ENCODE peak calls at places on chromosomes 13 and 19, in five cellular contexts. J is mesendoderm, T is IMR-90, B is lung, Q is endodermal cell. O is an unnamed sample.

GRCh38 chr13:45875951-45876350 is 24.4 kb upstream of the SIAH3 start:
- DNase-seq in J (peak; percentile 44), T (no peak), B (no peak), Q (no peak), O (no peak)

GRCh38 chr13:111051656-111052232 is 63.4 kb upstream of the ARHGEF7 start:
- DNase-seq in J (no peak), T (no peak), B (peak; percentile 9), Q (no peak), O (no peak)

GRCh38 chr13:31209172-31209818 is 9.5 kb downstream of the B3GLCT start:
- DNase-seq in J (peak; percentile 77), T (peak; percentile 36), B (no peak), Q (peak; percentile 73), O (peak; percentile 35)

GRCh38 chr19:14418743-14419037 is 451 bp downstream of the DDX39A start:
- DNase-seq in J (no peak), T (no peak), B (no peak), Q (no peak), O (no peak)

GRCh38 chr13:104586010-104586746 is 1520.0 kb upstream of the SLC10A2 start:
- DNase-seq in J (no peak), T (peak; percentile 87), B (no peak), Q (no peak), O (no peak)

GRCh38 chr19:28883241-28883693 is 329.7 kb downstream of the UQCRFS1 start:
- DNase-seq in J (peak; percentile 11), T (peak; percentile 41), B (no peak), Q (peak; percentile 65), O (no peak)

GRCh38 chr13:64041296-64041695 is 2625.6 kb upstream of the PCDH20 start:
- DNase-seq in J (no peak), T (no peak), B (no peak), Q (no peak), O (no peak)

GRCh38 chr13:22861958-22862466 is 318.8 kb upstream of the SGCG start:
- DNase-seq in J (no peak), T (no peak), B (no peak), Q (no peak), O (no peak)

GRCh38 chr19:58560007-58560887 is 1.8 kb upstream of the UBE2M start:
- DNase-seq in J (no peak), T (no peak), B (no peak), Q (no peak), O (no peak)

GRCh38 chr19:16244091-16244490 is 46.4 kb downstream of the AP1M1 start:
- DNase-seq in J (no peak), T (peak; percentile 80), B (no peak), Q (no peak), O (no peak)

GRCh38 chr13:40016953-40017660 is 361.6 kb downstream of the COG6 start:
- DNase-seq in J (no peak), T (no peak), B (no peak), Q (no peak), O (no peak)

GRCh38 chr19:5537870-5538269 is 29.9 kb downstream of the TINCR start:
- DNase-seq in J (no peak), T (no peak), B (no peak), Q (no peak), O (no peak)

GRCh38 chr13:30802501-30802900 is 67.2 kb downstream of the ALOX5AP start:
- DNase-seq in J (no peak), T (no peak), B (no peak), Q (no peak), O (no peak)

GRCh38 chr19:7373862-7374261 is 25.1 kb downstream of the ARHGEF18 start:
- DNase-seq in J (peak; percentile 58), T (no peak), B (no peak), Q (no peak), O (no peak)

GRCh38 chr13:49436890-49437289 is 7.0 kb downstream of the CAB39L start:
- DNase-seq in J (no peak), T (peak; percentile 73), B (no peak), Q (no peak), O (no peak)

GRCh38 chr13:31328549-31329229 is 128.9 kb downstream of the B3GLCT start:
- DNase-seq in J (peak; percentile 45), T (peak; percentile 14), B (no peak), Q (no peak), O (no peak)

GRCh38 chr19:30204721-30205120 is 167.5 kb upstream of the ZNF536 start:
- DNase-seq in J (no peak), T (no peak), B (no peak), Q (peak; percentile 18), O (no peak)

GRCh38 chr13:26946675-26947342 is 186.2 kb upstream of the GPR12 start:
- DNase-seq in J (peak; percentile 69), T (peak; percentile 73), B (no peak), Q (no peak), O (no peak)

GRCh38 chr13:73894995-73895571 is 239.1 kb downstream of the KLF12 start:
- DNase-seq in J (no peak), T (no peak), B (no peak), Q (no peak), O (no peak)

GRCh38 chr13:73893833-73894232 is 240.4 kb downstream of the KLF12 start:
- DNase-seq in J (peak; percentile 29), T (no peak), B (no peak), Q (no peak), O (no peak)

GRCh38 chr13:73891805-73892204 is 242.4 kb downstream of the KLF12 start:
- DNase-seq in J (no peak), T (no peak), B (no peak), Q (no peak), O (no peak)
- H3K27ac ChIP-seq in J (no peak overlapping the region), T (no peak overlapping the region), B (no peak overlapping the region), Q (no peak overlapping the region), O (no peak overlapping the region)

GRCh38 chr19:19448238-19448544 is 42.7 kb downstream of the GATAD2A start:
- DNase-seq in J (no peak), T (no peak), B (no peak), Q (no peak), O (no peak)

GRCh38 chr19:19453129-19453461 is 47.6 kb downstream of the GATAD2A start:
- DNase-seq in J (no peak), T (no peak), B (no peak), Q (no peak), O (no peak)

GRCh38 chr19:19447536-19448237 is 42.2 kb downstream of the GATAD2A start:
- DNase-seq in J (no peak), T (peak; percentile 28), B (no peak), Q (no peak), O (no peak)

GRCh38 chr19:19452241-19453128 is 47.0 kb downstream of the GATAD2A start:
- DNase-seq in J (no peak), T (no peak), B (no peak), Q (no peak), O (no peak)

GRCh38 chr19:19451429-19452240 is 46.2 kb downstream of the GATAD2A start:
- DNase-seq in J (no peak), T (no peak), B (peak; percentile 44), Q (no peak), O (no peak)
- H3K27ac ChIP-seq in J (no peak overlapping the region), T (no peak overlapping the region), B (peak overlapping the region; percentile 52), Q (no peak overlapping the region), O (no peak overlapping the region)

GRCh38 chr19:48421548-48421947 is 24.2 kb upstream of the GRWD1 start:
- DNase-seq in J (no peak), T (no peak), B (no peak), Q (no peak), O (no peak)

GRCh38 chr19:48419158-48419920 is 25.9 kb downstream of the GRIN2D start:
- DNase-seq in J (peak; percentile 88), T (peak; percentile 42), B (no peak), Q (peak; percentile 90), O (peak; percentile 65)

GRCh38 chr19:48424694-48425219 is 21.0 kb upstream of the GRWD1 start:
- DNase-seq in J (peak; percentile 86), T (peak; percentile 72), B (no peak), Q (peak; percentile 80), O (no peak)
- H3K27ac ChIP-seq in J (peak overlapping the region; percentile 71), T (peak overlapping the region; percentile 98), B (peak overlapping the region; percentile 6), Q (peak overlapping the region; percentile 44), O (no peak overlapping the region)

GRCh38 chr19:40423227-40423566 is 2.6 kb downstream of the SERTAD1 start:
- DNase-seq in J (no peak), T (no peak), B (no peak), Q (peak; percentile 53), O (no peak)
- H3K27ac ChIP-seq in J (no peak overlapping the region), T (no peak overlapping the region), B (peak overlapping the region; percentile 50), Q (no peak overlapping the region), O (no peak overlapping the region)

GRCh38 chr19:55078996-55079395 is 3.3 kb downstream of the EPS8L1 start:
- DNase-seq in J (no peak), T (no peak), B (no peak), Q (peak; percentile 28), O (no peak)

GRCh38 chr19:55076321-55076720 is 652 bp downstream of the EPS8L1 start:
- DNase-seq in J (no peak), T (no peak), B (no peak), Q (peak; percentile 63), O (no peak)

GRCh38 chr19:55071913-55072312 is 3.8 kb upstream of the EPS8L1 start:
- DNase-seq in J (no peak), T (no peak), B (no peak), Q (no peak), O (no peak)

GRCh38 chr19:55077106-55077505 is 1.4 kb downstream of the EPS8L1 start:
- DNase-seq in J (no peak), T (no peak), B (no peak), Q (no peak), O (no peak)

DNA sequence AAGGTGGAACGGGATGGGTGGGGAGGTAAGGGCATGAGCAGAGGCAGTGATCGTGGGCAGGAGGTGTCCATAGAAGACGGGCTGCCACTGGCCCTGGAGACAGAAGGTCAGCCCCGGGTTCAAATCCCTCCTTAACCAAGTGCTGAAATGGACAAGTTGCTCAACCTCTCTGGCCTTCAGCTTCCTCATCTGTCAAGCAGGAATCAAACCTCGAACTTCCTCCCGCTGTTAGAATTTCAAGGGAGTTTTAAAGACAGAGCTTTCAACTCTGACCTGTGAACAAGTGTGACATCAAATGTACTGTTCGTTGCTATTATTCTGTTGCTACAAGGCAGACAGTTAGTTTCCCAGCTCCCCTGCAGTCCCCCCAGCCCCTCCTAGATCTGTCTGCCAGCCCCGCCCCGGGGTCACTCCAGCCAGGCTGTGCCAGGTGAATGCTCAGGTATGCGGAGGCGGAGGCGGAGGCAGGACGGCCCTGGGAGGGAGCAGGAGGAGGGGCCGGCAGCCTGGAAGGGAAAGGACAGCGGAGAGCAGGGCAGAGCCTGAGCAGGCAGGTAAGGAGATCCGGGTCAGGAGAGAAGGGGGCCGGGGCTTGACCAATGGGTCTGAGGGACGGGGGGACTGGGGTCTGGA is at the start of gene EPS8L1:
- DNase-seq in J (peak; percentile 86), T (no peak), B (peak; percentile 75), Q (peak; percentile 97), O (no peak)
- H3K27ac ChIP-seq in J (no peak within 1 kb of the TSS), T (no peak within 1 kb of the TSS), B (peak within 1 kb of the TSS; percentile 55), Q (no peak within 1 kb of the TSS), O (no peak within 1 kb of the TSS)

DNA sequence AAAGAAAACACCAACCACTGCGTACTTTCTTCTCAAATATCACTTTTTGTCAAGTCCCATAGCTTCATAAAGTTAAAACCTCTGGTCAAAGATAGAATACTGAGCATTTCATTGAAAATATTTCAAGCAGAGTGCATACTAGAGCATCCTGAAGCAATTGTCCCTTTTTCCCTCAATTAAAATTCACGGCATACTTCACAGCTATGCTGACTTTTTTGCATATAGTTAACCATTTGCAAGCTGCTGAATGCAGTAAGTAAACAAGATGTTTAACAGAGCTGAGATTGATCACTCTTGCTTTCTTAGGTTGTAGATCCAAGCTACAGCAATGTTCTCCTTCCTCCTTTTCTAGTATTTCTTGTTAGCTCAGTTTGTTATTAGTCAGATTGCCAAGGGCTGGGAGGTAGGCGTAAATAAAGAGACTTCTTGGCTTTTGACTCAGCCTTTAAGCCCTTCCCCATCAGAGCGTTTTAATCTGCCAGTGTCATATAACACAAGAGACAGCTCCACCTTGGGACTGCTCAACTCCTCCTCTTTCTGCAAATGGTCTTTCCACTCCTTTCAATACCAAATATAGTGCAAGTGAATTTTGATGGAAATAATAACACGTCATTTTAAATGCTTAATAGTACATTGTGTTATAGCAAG is at the start of gene SLITRK6:
- DNase-seq in J (peak; percentile 87), T (peak; percentile 85), B (no peak), Q (peak; percentile 70), O (no peak)
- H3K27ac ChIP-seq in J (no peak within 1 kb of the TSS), T (no peak within 1 kb of the TSS), B (no peak within 1 kb of the TSS), Q (no peak within 1 kb of the TSS), O (no peak within 1 kb of the TSS)

O was measured in caudate nucleus.